ENCODE peak calls at places on chromosomes 13 and 19, in ten cellular contexts. V is right cardiac atrium, Y is GM23248, I is Panc1, K is ovary, H is K562, R is cardiac muscle cell, Q is mesenchymal stem cell, U is stomach, G is heart left ventricle. D is an unnamed sample. For H3K4me1, the result is how much of the 10 kb centered on the place peaks cover.

GRCh38 chr19:46913852-46914430 is 53.1 kb downstream of the ARHGAP35 start:
- DNase-seq in R (no peak), I (no peak), Y (peak), V (no peak), K (no peak), Q (peak), U (no peak), H (no peak), G (no peak), D (no peak)

GRCh38 chr13:60612593-60612992 is 215.6 kb downstream of the TDRD3 start:
- DNase-seq in R (no peak), G (no peak), H (no peak), K (no peak), I (no peak), Y (no peak), V (no peak), Q (no peak), U (no peak), D (no peak)

GRCh38 chr19:11979527-11979926 is 14.7 kb downstream of the ZNF763 start:
- DNase-seq in R (no peak), V (no peak), Y (no peak), K (no peak), U (no peak), G (no peak), H (no peak), Q (no peak), I (no peak), D (no peak)

GRCh38 chr13:41457589-41458186 is 338 bp downstream of the RGCC start:
- DNase-seq in Q (no peak), U (no peak), V (peak), G (peak), H (peak), Y (peak), K (no peak), I (no peak), R (no peak), D (no peak)

GRCh38 chr19:19627442-19627715 is 641 bp downstream of the LPAR2 start:
- DNase-seq in I (no peak), V (no peak), U (no peak), H (no peak), K (no peak), R (no peak), G (no peak), Q (no peak), Y (no peak), D (no peak)

GRCh38 chr13:100526299-100527030 is 62.1 kb downstream of the GGACT start:
- DNase-seq in V (no peak), Q (no peak), I (no peak), K (no peak), G (no peak), U (no peak), R (no peak), H (no peak), Y (no peak), D (no peak)

GRCh38 chr19:33085570-33086128 is 4.7 kb downstream of the GPATCH1 start:
- DNase-seq in U (no peak), R (no peak), V (no peak), H (no peak), Y (no peak), G (no peak), I (no peak), Q (no peak), K (no peak), D (no peak)

GRCh38 chr19:39126593-39127187 is 1.1 kb downstream of the PAK4 start:
- DNase-seq in U (peak), Y (peak), Q (peak), V (peak), R (no peak), I (no peak), K (peak), H (no peak), G (no peak), D (peak)

GRCh38 chr19:43526884-43527859 is at the start of gene ETHE1:
- DNase-seq in K (peak), H (peak), Y (peak), U (peak), Q (peak), V (peak), I (no peak), R (peak), G (peak), D (peak)

GRCh38 chr19:38538793-38539528 is 78.8 kb downstream of the MAP4K1 start:
- DNase-seq in Y (no peak), R (no peak), I (no peak), H (no peak), U (no peak), K (no peak), Q (no peak), V (no peak), G (no peak), D (no peak)

GRCh38 chr19:49113762-49114629 is at the start of gene LIN7B:
- DNase-seq in U (peak), G (peak), Q (peak), V (peak), R (peak), Y (peak), I (no peak), K (peak), H (peak), D (peak)

GRCh38 chr19:46678110-46678732 is 17.2 kb upstream of the DACT3 start:
- DNase-seq in Y (peak), U (peak), Q (no peak), I (no peak), H (peak), K (no peak), V (no peak), R (peak), G (no peak), D (no peak)

GRCh38 chr13:93716623-93717022 is 490.0 kb downstream of the GPC6 start:
- DNase-seq in K (no peak), V (no peak), Q (no peak), R (no peak), G (no peak), U (no peak), H (no peak), Y (peak), I (no peak), D (no peak)

GRCh38 chr19:56393119-56394012 is at the start of gene ZNF582:
- DNase-seq in V (peak), K (peak), H (peak), Q (peak), R (peak), Y (peak), U (peak), G (peak), I (no peak), D (peak)

GRCh38 chr13:46355088-46355468 is 32.0 kb downstream of the RUBCNL start:
- DNase-seq in H (no peak), U (no peak), G (no peak), Y (no peak), I (no peak), Q (no peak), R (no peak), K (no peak), V (no peak), D (no peak)

GRCh38 chr19:38277969-38278680 is 13.8 kb downstream of the SPINT2 start:
- DNase-seq in I (no peak), V (peak), K (peak), R (peak), Q (peak), U (peak), H (no peak), G (no peak), Y (peak), D (no peak)

GRCh38 chr19:14181906-14182305 is 24.1 kb downstream of the ADGRL1 start:
- DNase-seq in Q (no peak), G (no peak), Y (no peak), H (no peak), V (no peak), K (no peak), R (no peak), U (no peak), I (no peak), D (no peak)

GRCh38 chr19:49712397-49712859 is 21.5 kb downstream of the CPT1C start:
- DNase-seq in I (peak), Y (peak), U (no peak), H (peak), G (peak), R (no peak), Q (peak), K (peak), V (peak), D (no peak)

GRCh38 chr13:45490068-45490467 is 25.3 kb downstream of the COG3 start:
- DNase-seq in H (no peak), Q (no peak), Y (no peak), I (no peak), K (no peak), U (no peak), V (no peak), G (no peak), R (peak), D (no peak)

GRCh38 chr13:44142911-44143665 is 230.5 kb upstream of the SERP2 start:
- DNase-seq in G (no peak), V (no peak), Y (peak), U (no peak), Q (peak), H (peak), K (no peak), I (no peak), R (no peak), D (no peak)

GRCh38 chr13:113744197-113745000 is 14.6 kb upstream of the TMEM255B start:
- DNase-seq in Y (no peak), I (no peak), R (no peak), Q (no peak), G (peak), H (no peak), U (no peak), V (peak), K (no peak), D (no peak)

GRCh38 chr13:46595918-46596315 is 42.9 kb downstream of the LRCH1 start:
- DNase-seq in H (no peak), Q (no peak), V (no peak), I (no peak), R (no peak), K (no peak), G (no peak), U (no peak), Y (no peak), D (no peak)

GRCh38 chr19:43105496-43105895 is 23.0 kb upstream of the PSG2 start:
- DNase-seq in K (no peak), U (no peak), Y (peak), G (no peak), H (no peak), V (no peak), Q (no peak), R (no peak), I (no peak), D (no peak)

GRCh38 chr13:70107498-70108271 is at the start of gene ATXN8OS:
- DNase-seq in H (no peak), V (no peak), Y (no peak), U (no peak), G (peak), R (peak), K (no peak), I (no peak), Q (peak), D (no peak)

GRCh38 chr19:18109731-18110671 is 12.4 kb downstream of the MAST3 start:
- DNase-seq in U (peak), Q (peak), I (no peak), G (peak), H (peak), R (peak), Y (peak), V (peak), K (peak), D (peak)

GRCh38 chr13:100434010-100434763 is 154.4 kb downstream of the GGACT start:
- DNase-seq in Q (peak), K (no peak), Y (peak), V (no peak), I (no peak), G (no peak), R (no peak), U (no peak), H (no peak), D (no peak)

GRCh38 chr19:50651174-50651573 is 1.9 kb downstream of the C19orf81 start:
- DNase-seq in U (no peak), H (no peak), K (no peak), Q (no peak), V (no peak), G (no peak), Y (no peak), I (no peak), R (no peak), D (no peak)

GRCh38 chr19:54172413-54172763 is 572 bp downstream of the TMC4 start:
- DNase-seq in Y (no peak), I (no peak), U (no peak), G (no peak), H (no peak), Q (no peak), K (no peak), V (peak), R (no peak), D (no peak)

GRCh38 chr13:46377554-46377953 is 9.5 kb downstream of the RUBCNL start:
- DNase-seq in Q (no peak), G (no peak), R (no peak), V (no peak), Y (no peak), H (no peak), K (no peak), I (no peak), U (no peak), D (no peak)

GRCh38 chr13:99721606-99722384 is 220.5 kb downstream of the TM9SF2 start:
- DNase-seq in K (no peak), H (no peak), Y (no peak), R (no peak), I (no peak), G (no peak), U (no peak), V (no peak), Q (no peak), D (no peak)

GRCh38 chr13:41900918-41901317 is 60.0 kb downstream of the VWA8 start:
- DNase-seq in Y (peak), H (no peak), G (no peak), K (no peak), Q (no peak), U (no peak), V (no peak), R (no peak), I (no peak), D (no peak)

GRCh38 chr19:4985551-4985991 is 16.7 kb downstream of the KDM4B start:
- DNase-seq in I (no peak), H (no peak), V (peak), R (no peak), Q (no peak), U (no peak), K (peak), G (no peak), Y (no peak), D (no peak)

GRCh38 chr19:4984448-4984990 is 15.6 kb downstream of the KDM4B start:
- DNase-seq in U (no peak), R (no peak), V (peak), Q (no peak), Y (no peak), I (no peak), G (no peak), K (no peak), H (no peak), D (no peak)

GRCh38 chr19:4986471-4986888 is 17.6 kb downstream of the KDM4B start:
- DNase-seq in R (no peak), Y (no peak), V (peak), U (no peak), H (no peak), K (no peak), Q (no peak), G (no peak), I (no peak), D (no peak)

GRCh38 chr19:4987286-4987685 is 18.4 kb downstream of the KDM4B start:
- DNase-seq in G (no peak), H (no peak), I (no peak), K (peak), V (peak), U (no peak), R (peak), Y (no peak), Q (peak), D (no peak)

GRCh38 chr19:4986056-4986455 is 17.1 kb downstream of the KDM4B start:
- DNase-seq in I (no peak), Q (no peak), Y (no peak), H (no peak), K (no peak), U (no peak), G (no peak), R (no peak), V (peak), D (no peak)
- H3K4me1 ChIP-seq in I (under half), Q (half or more), Y (under half), H (under half), K (under half), U (half or more), G (under half), R (half or more), V (under half), D (half or more)

GRCh38 chr13:28425796-28426195 is 69.1 kb downstream of the FLT1 start:
- DNase-seq in V (no peak), R (no peak), Q (peak), H (no peak), U (no peak), G (no peak), Y (no peak), I (no peak), K (no peak), D (no peak)

GRCh38 chr13:28421674-28422410 is 73.1 kb downstream of the FLT1 start:
- DNase-seq in U (no peak), K (no peak), R (no peak), V (no peak), Q (no peak), Y (no peak), H (no peak), I (no peak), G (no peak), D (no peak)

GRCh38 chr13:28423010-28423409 is 71.9 kb downstream of the FLT1 start:
- DNase-seq in Q (no peak), I (no peak), K (no peak), R (no peak), V (peak), H (no peak), Y (no peak), G (peak), U (no peak), D (peak)
- H3K4me3 ChIP-seq in Q (no peak), I (no peak), K (no peak), R (no peak), V (no peak), H (no peak), Y (no peak), G (no peak), U (no peak), D (no peak)

GRCh38 chr13:24631922-24632321 is 48.3 kb upstream of the ATP12A start:
- DNase-seq in Y (peak), Q (no peak), K (no peak), U (no peak), R (no peak), V (no peak), H (no peak), G (no peak), I (no peak), D (no peak)
- H3K27ac ChIP-seq in Y (peak), Q (no peak), K (no peak), U (no peak), R (no peak), V (no peak), H (no peak), G (no peak), I (no peak), D (no peak)

GRCh38 chr19:1410789-1411188 is 3.4 kb downstream of the DAZAP1 start:
- DNase-seq in H (no peak), Q (no peak), Y (no peak), K (no peak), G (no peak), R (no peak), U (no peak), V (peak), I (no peak), D (no peak)
- H3K4me1 ChIP-seq in H (under half), Q (half or more), Y (under half), K (under half), G (half or more), R (under half), U (half or more), V (under half), I (under half), D (under half)

DNA sequence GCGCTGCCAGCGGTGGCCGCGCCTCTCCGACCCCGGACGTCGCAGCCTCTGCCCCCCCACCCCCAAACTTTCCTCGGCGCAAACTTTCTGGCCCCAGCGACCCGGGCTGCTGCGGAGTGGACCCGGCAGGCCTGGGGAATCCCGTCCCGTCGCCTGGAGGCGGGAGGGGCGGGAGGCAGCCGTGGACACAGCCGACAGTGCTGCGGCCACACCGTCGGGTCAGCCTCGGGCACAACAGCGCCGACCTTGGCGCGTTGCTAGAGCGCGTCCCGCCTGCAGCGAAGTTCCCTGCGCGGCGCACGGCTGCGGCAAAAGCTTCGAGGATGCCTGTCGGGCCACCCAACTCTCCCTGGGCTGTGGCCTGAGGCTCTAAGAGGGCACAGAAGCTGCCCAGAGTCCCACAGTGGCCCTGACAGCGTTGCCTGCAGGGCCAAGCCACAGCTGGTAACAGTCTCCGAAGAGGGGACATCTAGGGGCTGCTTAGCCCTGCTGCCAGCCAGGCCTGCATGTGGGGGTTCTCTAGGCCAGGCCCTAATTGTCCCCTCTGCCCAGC is 1.3 kb downstream of the NFIX start:
- DNase-seq in Q (no peak), R (no peak), Y (peak), I (no peak), V (peak), G (peak), U (peak), K (peak), H (peak), D (no peak)
- H3K4me3 ChIP-seq in Q (peak), R (peak), Y (peak), I (peak), V (peak), G (peak), U (peak), K (peak), H (peak), D (peak)

GRCh38 chr13:110233682-110234280 is 73.2 kb downstream of the COL4A1 start:
- DNase-seq in K (no peak), I (no peak), U (no peak), V (no peak), R (no peak), Y (peak), H (no peak), Q (peak), G (no peak), D (no peak)
- H3K27ac ChIP-seq in K (peak), I (no peak), U (peak), V (peak), R (no peak), Y (peak), H (no peak), Q (no peak), G (peak), D (peak)

GRCh38 chr19:40420451-40420765 is 5.4 kb downstream of the SERTAD1 start:
- DNase-seq in R (no peak), U (no peak), V (no peak), H (no peak), G (no peak), Q (no peak), Y (no peak), K (no peak), I (no peak), D (no peak)
- H3K4me1 ChIP-seq in R (under half), U (under half), V (under half), H (under half), G (under half), Q (under half), Y (under half), K (under half), I (under half), D (under half)

GRCh38 chr19:4063369-4064072 is 3.2 kb downstream of the ZBTB7A start:
- DNase-seq in I (no peak), K (no peak), Q (no peak), U (no peak), G (no peak), H (no peak), Y (peak), R (no peak), V (no peak), D (no peak)
- H3K4me3 ChIP-seq in I (peak), K (peak), Q (peak), U (peak), G (peak), H (peak), Y (peak), R (peak), V (peak), D (peak)

GRCh38 chr13:28743499-28744083 is 24.8 kb upstream of the SLC46A3 start:
- DNase-seq in H (no peak), V (no peak), K (no peak), I (no peak), R (no peak), Q (no peak), U (no peak), Y (no peak), G (no peak), D (no peak)

GRCh38 chr13:28739376-28739775 is 20.6 kb upstream of the SLC46A3 start:
- DNase-seq in Q (no peak), V (no peak), U (no peak), H (no peak), R (no peak), I (no peak), K (no peak), Y (no peak), G (no peak), D (no peak)

GRCh38 chr13:28743045-28743444 is 24.3 kb upstream of the SLC46A3 start:
- DNase-seq in G (no peak), I (no peak), U (no peak), R (no peak), K (no peak), V (no peak), H (no peak), Q (no peak), Y (no peak), D (no peak)

GRCh38 chr13:28744091-28744536 is 25.3 kb upstream of the SLC46A3 start:
- DNase-seq in Y (peak), H (no peak), K (no peak), U (no peak), I (no peak), V (peak), R (no peak), Q (peak), G (no peak), D (no peak)

GRCh38 chr13:28741080-28741479 is 22.3 kb upstream of the SLC46A3 start:
- DNase-seq in K (no peak), Y (no peak), H (no peak), R (no peak), I (no peak), V (no peak), U (no peak), Q (peak), G (no peak), D (no peak)
- H3K27ac ChIP-seq in K (no peak), Y (no peak), H (no peak), R (no peak), I (no peak), V (no peak), U (no peak), Q (no peak), G (no peak), D (no peak)

GRCh38 chr19:41994994-41995958 is 1.2 kb upstream of the ATP1A3 start:
- DNase-seq in K (no peak), H (no peak), U (no peak), R (no peak), Y (no peak), G (no peak), Q (no peak), V (no peak), I (no peak), D (no peak)
- H3K4me1 ChIP-seq in K (under half), H (under half), U (under half), R (under half), Y (under half), G (under half), Q (under half), V (under half), I (under half), D (under half)